ENCODE peak calls at places on chromosome 11, in five cellular contexts. T, A, F, R and L are unnamed samples.
A peak's percentile ranks its signal among the peaks of the same experiment; 100 is the strongest.

GRCh38 chr11:76107946-76108345 is 98.4 kb downstream of the WNT11 start:
- DNase-seq in R (no peak), A (no peak), F (no peak), T (no peak), L (no peak)

GRCh38 chr11:107372439-107372838 is 85.2 kb downstream of the CWF19L2 start:
- DNase-seq in T (no peak), A (peak; percentile 79), R (no peak), F (no peak), L (no peak)

GRCh38 chr11:132541794-132542193 is 990.5 kb downstream of the OPCML start:
- DNase-seq in A (no peak), R (no peak), F (no peak), T (no peak), L (no peak)

GRCh38 chr11:101003468-101003867 is 126.1 kb downstream of the PGR start:
- DNase-seq in T (no peak), A (peak; percentile 4), R (no peak), F (no peak), L (peak; percentile 37)

GRCh38 chr11:102760355-102761035 is 19.9 kb downstream of the MMP10 start:
- DNase-seq in T (peak; percentile 98), A (peak; percentile 90), F (no peak), R (peak; percentile 97), L (no peak)

GRCh38 chr11:59625703-59626102 is 10.1 kb upstream of the OSBP start:
- DNase-seq in T (no peak), A (no peak), F (no peak), R (no peak), L (no peak)

GRCh38 chr11:7448126-7448525 is 37.2 kb upstream of the OLFML1 start:
- DNase-seq in R (no peak), A (no peak), F (no peak), T (no peak), L (peak; percentile 62)

GRCh38 chr11:134287561-134287960 is 11.4 kb downstream of the GLB1L3 start:
- DNase-seq in T (no peak), A (no peak), F (no peak), R (no peak), L (no peak)

GRCh38 chr11:26201411-26201810 is 130.5 kb upstream of the ANO3 start:
- DNase-seq in F (no peak), R (peak; percentile 78), A (no peak), T (peak; percentile 88), L (no peak)

GRCh38 chr11:82117339-82117738 is 616.3 kb downstream of the FAM181B start:
- DNase-seq in F (no peak), R (no peak), T (no peak), A (no peak), L (no peak)

GRCh38 chr11:48006301-48006992 is 26.1 kb downstream of the PTPRJ start:
- DNase-seq in F (no peak), T (peak; percentile 79), R (peak; percentile 45), A (no peak), L (no peak)

GRCh38 chr11:723120-723883 is 17.3 kb downstream of the EPS8L2 start:
- DNase-seq in R (peak; percentile 64), A (peak; percentile 59), T (peak; percentile 68), F (no peak), L (peak; percentile 38)

GRCh38 chr11:33500865-33501479 is 199.7 kb downstream of the C11orf91 start:
- DNase-seq in F (peak; percentile 62), R (peak; percentile 55), T (peak; percentile 65), A (peak; percentile 71), L (no peak)

GRCh38 chr11:17649696-17650600 is 69.4 kb upstream of the MYOD1 start:
- DNase-seq in R (no peak), T (no peak), A (peak; percentile 81), F (no peak), L (no peak)

GRCh38 chr11:4606231-4607015 is 1.6 kb downstream of the TRIM68 start:
- DNase-seq in R (peak; percentile 1), A (no peak), T (peak; percentile 8), F (no peak), L (no peak)

GRCh38 chr11:69109101-69109500 is 46.6 kb upstream of the SMIM38 start:
- DNase-seq in T (no peak), A (no peak), F (no peak), R (no peak), L (no peak)

GRCh38 chr11:706439-706956 is 467 bp downstream of the EPS8L2 start:
- DNase-seq in T (peak; percentile 36), F (no peak), A (peak; percentile 70), R (peak; percentile 53), L (peak; percentile 44)

GRCh38 chr11:777288-778255 is at the start of gene GATD1:
- DNase-seq in R (peak; percentile 83), T (peak; percentile 75), F (peak; percentile 93), A (peak; percentile 96), L (peak; percentile 91)

GRCh38 chr11:125373426-125374391 is 122.4 kb downstream of the FEZ1 start:
- DNase-seq in A (no peak), R (no peak), F (no peak), T (peak; percentile 44), L (no peak)

GRCh38 chr11:36469063-36469462 is 41.0 kb downstream of the TRAF6 start:
- DNase-seq in T (no peak), R (no peak), F (no peak), A (no peak), L (peak; percentile 82)

GRCh38 chr11:76184551-76184993 is 21.7 kb downstream of the WNT11 start:
- DNase-seq in A (peak; percentile 63), F (no peak), R (peak; percentile 44), T (peak; percentile 15), L (no peak)

GRCh38 chr11:134021326-134021725 is 47.5 kb upstream of the JAM3 start:
- DNase-seq in A (no peak), T (no peak), F (no peak), R (no peak), L (no peak)

GRCh38 chr11:23257556-23257955 is 397.3 kb upstream of the CCDC179 start:
- DNase-seq in A (no peak), R (no peak), F (no peak), T (no peak), L (no peak)
- H3K14ac ChIP-seq in A (no peak overlapping the region), R (no peak overlapping the region), F (no peak overlapping the region), T (no peak overlapping the region), L (no peak overlapping the region)

DNA sequence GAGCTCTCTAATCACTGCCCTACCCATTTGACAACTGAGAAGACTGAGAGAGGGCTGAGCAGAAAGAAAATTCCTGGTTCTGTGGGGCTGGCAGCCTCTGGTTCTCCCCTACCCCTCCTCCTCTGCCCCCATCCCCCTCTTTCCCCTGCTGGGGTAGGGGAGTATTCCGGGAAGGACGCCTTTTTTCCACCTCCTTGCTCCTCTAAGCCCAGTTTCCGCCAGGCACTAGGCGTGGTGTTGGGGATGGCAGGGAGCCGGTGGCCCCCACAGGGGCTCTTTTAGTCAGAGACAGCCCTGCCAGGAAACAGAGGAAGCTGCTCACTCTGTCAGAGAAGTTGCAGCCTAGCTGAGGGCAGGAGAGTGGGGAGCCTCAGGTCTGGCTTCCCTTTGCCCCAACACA is 15.6 kb upstream of the ARHGEF17 start:
- DNase-seq in R (no peak), F (no peak), A (no peak), T (no peak), L (no peak)
- H3K4me2 ChIP-seq in R (no peak overlapping the region), F (no peak overlapping the region), A (no peak overlapping the region), T (no peak overlapping the region), L (no peak overlapping the region)

GRCh38 chr11:114280696-114281095 is 15.5 kb upstream of the NNMT start:
- DNase-seq in R (peak; percentile 94), T (peak; percentile 85), F (peak; percentile 66), A (peak; percentile 80), L (peak; percentile 92)
- H2AFZ ChIP-seq in R (peak overlapping the region; percentile 84), T (peak overlapping the region; percentile 93), F (peak overlapping the region; percentile 84), A (peak overlapping the region; percentile 13), L (peak overlapping the region; percentile 63)

GRCh38 chr11:77497368-77497767 is 23.5 kb upstream of the PAK1 start:
- DNase-seq in T (peak; percentile 13), A (no peak), R (no peak), F (no peak), L (no peak)

GRCh38 chr11:77495526-77495925 is 21.6 kb upstream of the PAK1 start:
- DNase-seq in A (no peak), F (no peak), R (no peak), T (no peak), L (no peak)
- H3K14ac ChIP-seq in A (no peak overlapping the region), F (no peak overlapping the region), R (no peak overlapping the region), T (no peak overlapping the region), L (no peak overlapping the region)

GRCh38 chr11:2718817-2719438 is 19.1 kb upstream of the KCNQ1OT1 start:
- DNase-seq in T (no peak), A (no peak), F (no peak), R (no peak), L (no peak)

GRCh38 chr11:2724114-2724513 is 24.3 kb upstream of the KCNQ1OT1 start:
- DNase-seq in F (no peak), T (no peak), R (no peak), A (no peak), L (no peak)

GRCh38 chr11:2719831-2720603 is 20.2 kb upstream of the KCNQ1OT1 start:
- DNase-seq in A (no peak), R (no peak), T (no peak), F (no peak), L (no peak)

GRCh38 chr11:2722955-2723354 is 23.2 kb upstream of the KCNQ1OT1 start:
- DNase-seq in R (no peak), T (no peak), A (no peak), F (no peak), L (no peak)

DNA sequence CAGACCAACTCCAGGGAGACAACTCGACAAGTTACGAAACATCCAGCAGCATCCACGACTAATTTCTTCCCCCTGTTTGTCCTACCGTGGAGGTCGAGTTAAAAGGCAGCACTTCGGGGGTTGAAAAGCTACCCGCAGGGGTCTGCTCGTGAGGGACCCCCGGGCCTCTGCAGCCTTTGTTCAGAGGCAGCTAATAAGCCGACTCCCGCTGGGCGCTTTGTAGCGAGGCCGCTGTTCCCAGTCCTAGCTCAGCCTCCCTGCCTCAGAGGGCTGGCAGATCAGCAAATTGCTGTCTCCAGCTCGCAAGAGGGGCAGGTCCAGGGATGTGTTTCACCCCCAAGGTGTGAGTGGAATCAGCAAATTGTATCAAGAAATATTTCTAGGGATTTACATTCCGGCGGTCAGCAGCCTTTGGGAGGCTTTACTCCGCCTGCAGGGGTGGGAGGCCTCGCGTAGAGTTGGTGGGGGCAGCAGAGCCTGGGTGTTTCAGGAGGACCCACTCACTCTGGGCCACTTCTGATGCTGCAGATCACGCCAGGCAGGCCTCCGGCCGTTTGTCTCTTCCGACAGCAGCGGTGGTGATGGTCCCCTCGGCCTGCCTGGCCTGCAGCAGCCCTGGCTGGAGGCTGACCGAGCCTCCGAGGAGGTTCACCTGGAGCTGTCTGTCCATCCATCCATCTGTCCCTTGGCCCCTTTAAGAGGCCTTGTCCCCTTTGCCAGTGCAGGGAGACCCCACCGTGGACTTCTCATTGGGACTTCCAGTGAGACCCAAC is 21.6 kb upstream of the KCNQ1OT1 start:
- DNase-seq in R (no peak), A (no peak), T (no peak), F (peak; percentile 90), L (peak; percentile 59)
- H3K4me2 ChIP-seq in R (no peak overlapping the region), A (no peak overlapping the region), T (no peak overlapping the region), F (peak overlapping the region; percentile 35), L (no peak overlapping the region)